ENCODE peak calls at places on chromosome 4, in ten cellular contexts. T is psoas muscle; J is SW480; Y is spleen; C is SW 1271; Z is SJSA1; R is stimulated activated CD4-positive, alpha-beta T cell treated with anti-CD3 and anti-CD28 coated beads, Interleukin-2, amount 100 ng/mL, for 48 hours; M is activated CD4-positive, alpha-beta T cell treated with anti-CD3 and anti-CD28 coated beads, Interleukin-2, amount 10 ng/mL, durations not matched to agents 24 days and 14 days; D is activated T-helper 2 cell treated with anti-CD3 and anti-CD28 coated beads, Interferon-gamma antibody, Interleukin-2, Interleukin-4, amounts not matched to agents 10 μg/mL and 5 μg/mL and 100 μg/mL, durations not matched to agents 14 hours and 24 hours and 36 hours; E is RWPE1. L is an unnamed sample.

GRCh38 chr4:156547891-156548290 is 423.7 kb downstream of the PDGFC start:
- DNase-seq in C (no peak), Y (no peak), M (no peak), D (no peak), Z (no peak), E (no peak), R (no peak), T (no peak), J (no peak), L (no peak)

GRCh38 chr4:12926189-12927066 is 557.7 kb downstream of the RAB28 start:
- DNase-seq in E (no peak), C (no peak), D (no peak), Z (no peak), R (no peak), J (no peak), M (no peak), Y (no peak), T (no peak), L (no peak)

GRCh38 chr4:103895876-103896465 is 176.2 kb upstream of the TACR3 start:
- DNase-seq in R (no peak), J (no peak), T (no peak), Y (no peak), M (no peak), D (no peak), C (no peak), Z (no peak), E (no peak), L (no peak)

GRCh38 chr4:6917445-6918241 is 8.0 kb downstream of the TBC1D14 start:
- DNase-seq in Y (peak; percentile 95), T (peak; percentile 60), Z (peak; percentile 26), M (peak; percentile 78), C (no peak), R (no peak), D (no peak), E (no peak), J (peak; percentile 85), L (no peak)

GRCh38 chr4:119490335-119490734 is 138.3 kb downstream of the PDE5A start:
- DNase-seq in E (no peak), D (no peak), M (no peak), C (peak; percentile 1), Y (no peak), J (peak; percentile 2), R (no peak), T (no peak), Z (no peak), L (no peak)

GRCh38 chr4:169050308-169050707 is 40.3 kb upstream of the CBR4 start:
- DNase-seq in C (no peak), J (no peak), D (no peak), Z (no peak), T (no peak), M (no peak), R (no peak), Y (no peak), E (no peak), L (no peak)

GRCh38 chr4:113106076-113106475 is 56.6 kb downstream of the ANK2 start:
- DNase-seq in C (peak; percentile 17), D (no peak), J (peak; percentile 21), M (no peak), E (peak; percentile 7), R (no peak), T (no peak), Y (no peak), Z (peak; percentile 18), L (no peak)

GRCh38 chr4:135508006-135508714 is 1306.6 kb upstream of the PABPC4L start:
- DNase-seq in C (peak; percentile 90), J (no peak), Y (no peak), E (peak; percentile 78), T (no peak), D (no peak), Z (no peak), R (no peak), M (no peak), L (no peak)

GRCh38 chr4:47669946-47670345 is 167.9 kb downstream of the CORIN start:
- DNase-seq in T (no peak), J (no peak), Y (no peak), Z (no peak), C (no peak), M (no peak), D (no peak), R (no peak), E (no peak), L (no peak)

GRCh38 chr4:69092980-69093568 is 3.2 kb upstream of the UGT2B7 start:
- DNase-seq in M (no peak), R (no peak), T (no peak), D (no peak), E (no peak), Y (no peak), C (no peak), J (no peak), Z (no peak), L (no peak)

GRCh38 chr4:128812360-128812958 is 3.0 kb downstream of the JADE1 start:
- DNase-seq in T (peak; percentile 51), Z (peak; percentile 89), E (peak; percentile 59), D (no peak), J (peak; percentile 49), R (peak; percentile 25), C (peak; percentile 58), M (peak; percentile 86), Y (no peak), L (peak; percentile 40)

GRCh38 chr4:88803600-88804096 is 106.0 kb upstream of the NAP1L5 start:
- DNase-seq in T (no peak), D (no peak), Z (peak; percentile 31), R (no peak), Y (no peak), C (no peak), E (peak; percentile 7), J (peak; percentile 19), M (peak; percentile 67), L (no peak)

GRCh38 chr4:19844436-19844835 is 407.3 kb upstream of the SLIT2 start:
- DNase-seq in E (no peak), R (no peak), Y (no peak), Z (no peak), D (no peak), C (no peak), M (no peak), J (no peak), T (no peak), L (no peak)

GRCh38 chr4:17030543-17030942 is 132.1 kb upstream of the LDB2 start:
- DNase-seq in T (no peak), Z (peak; percentile 91), M (no peak), Y (no peak), R (no peak), D (no peak), E (peak; percentile 69), J (no peak), C (peak; percentile 54), L (no peak)

GRCh38 chr4:83504544-83504943 is 19.6 kb upstream of the ABRAXAS1 start:
- DNase-seq in E (no peak), J (no peak), D (no peak), M (no peak), R (no peak), Y (no peak), T (no peak), Z (no peak), C (no peak), L (no peak)

GRCh38 chr4:112245383-112245782 is 13.8 kb downstream of the AP1AR start:
- DNase-seq in E (peak; percentile 8), R (no peak), Y (no peak), C (no peak), D (no peak), M (no peak), J (no peak), Z (no peak), T (no peak), L (no peak)

GRCh38 chr4:9785926-9786325 is 4.5 kb downstream of the DRD5 start:
- DNase-seq in Y (no peak), M (no peak), D (no peak), R (no peak), J (no peak), T (no peak), Z (no peak), C (no peak), E (no peak), L (no peak)

GRCh38 chr4:1345905-1346780 is 865 bp upstream of the UVSSA start:
- DNase-seq in D (peak; percentile 53), J (peak; percentile 19), R (peak; percentile 25), M (peak; percentile 87), E (peak; percentile 16), C (peak; percentile 48), T (peak; percentile 41), Z (peak; percentile 19), Y (peak; percentile 90), L (peak; percentile 41)

GRCh38 chr4:156581693-156582092 is 389.9 kb downstream of the PDGFC start:
- DNase-seq in Z (no peak), D (no peak), M (no peak), E (no peak), T (no peak), R (no peak), C (no peak), Y (no peak), J (no peak), L (no peak)

GRCh38 chr4:7161721-7162214 is 30.6 kb upstream of the SORCS2 start:
- DNase-seq in Z (no peak), J (no peak), D (no peak), T (no peak), C (no peak), M (no peak), R (no peak), Y (peak; percentile 39), E (no peak), L (no peak)

GRCh38 chr4:47184071-47184470 is 152.7 kb downstream of the GABRB1 start:
- DNase-seq in D (no peak), Z (no peak), T (no peak), R (no peak), E (no peak), J (no peak), M (no peak), Y (no peak), C (no peak), L (no peak)

GRCh38 chr4:73998040-73999011 is at the start of gene CXCL5:
- DNase-seq in E (no peak), Z (no peak), T (peak; percentile 19), Y (peak; percentile 76), C (no peak), J (no peak), R (no peak), M (no peak), D (no peak), L (peak; percentile 23)

GRCh38 chr4:71713611-71714203 is 70.2 kb downstream of the GC start:
- DNase-seq in E (peak; percentile 20), M (no peak), C (peak; percentile 32), T (no peak), D (no peak), Y (no peak), R (no peak), Z (no peak), J (peak; percentile 14), L (no peak)

GRCh38 chr4:124803641-124804040 is 91.1 kb upstream of the ANKRD50 start:
- DNase-seq in T (no peak), C (no peak), D (no peak), J (no peak), Y (no peak), Z (no peak), R (no peak), E (peak; percentile 55), M (no peak), L (no peak)

GRCh38 chr4:152106113-152106763 is 345.4 kb upstream of the GATB start:
- DNase-seq in Y (no peak), M (peak; percentile 61), C (peak; percentile 87), R (no peak), Z (peak; percentile 97), T (peak; percentile 77), D (no peak), J (peak; percentile 84), E (peak; percentile 90), L (no peak)

GRCh38 chr4:95867919-95868318 is 28.0 kb downstream of the PDHA2 start:
- DNase-seq in Z (no peak), E (peak; percentile 1), R (no peak), T (no peak), C (peak; percentile 3), M (no peak), J (peak; percentile 8), Y (no peak), D (no peak), L (no peak)

GRCh38 chr4:120691106-120691505 is 231.4 kb downstream of the PRDM5 start:
- DNase-seq in J (no peak), Z (no peak), R (no peak), Y (no peak), E (no peak), M (no peak), C (no peak), D (no peak), T (no peak), L (no peak)

GRCh38 chr4:19583827-19584569 is 667.7 kb upstream of the SLIT2 start:
- DNase-seq in C (no peak), J (no peak), R (no peak), Y (no peak), Z (no peak), M (no peak), T (no peak), E (no peak), D (no peak), L (no peak)

L was measured in progenitor cell of endocrine pancreas.